ENCODE peak calls at places on chromosomes 6 and 20, in five cellular contexts. T, V, L, A and X are unnamed samples.

GRCh38 chr20:50242863-50243609 is 52.4 kb downstream of the CEBPB start:
- DNase-seq in T (no peak), V (no peak), L (no peak), A (no peak), X (peak; percentile 75)

GRCh38 chr20:38125157-38126056 is 39.7 kb downstream of the TGM2 start:
- DNase-seq in T (no peak), V (peak; percentile 90), L (no peak), A (no peak), X (no peak)

GRCh38 chr20:9141070-9141469 is 72.2 kb downstream of the PLCB4 start:
- DNase-seq in T (no peak), V (no peak), L (no peak), A (no peak), X (no peak)

GRCh38 chr6:155628315-155628714 is 172.7 kb upstream of the NOX3 start:
- DNase-seq in T (peak; percentile 3), V (no peak), L (no peak), A (peak; percentile 22), X (no peak)

GRCh38 chr20:12411246-12411940 is 493.7 kb downstream of the BTBD3 start:
- DNase-seq in T (no peak), V (no peak), L (no peak), A (no peak), X (no peak)

GRCh38 chr20:50689864-50690263 is 1.5 kb downstream of the RIPOR3 start:
- DNase-seq in T (no peak), V (peak; percentile 84), L (no peak), A (no peak), X (peak; percentile 11)

GRCh38 chr6:15638373-15638772 is 24.5 kb downstream of the DTNBP1 start:
- DNase-seq in T (no peak), V (no peak), L (no peak), A (no peak), X (no peak)

GRCh38 chr20:9407805-9408421 is 106.5 kb upstream of the LAMP5 start:
- DNase-seq in T (no peak), V (peak; percentile 90), L (peak; percentile 31), A (no peak), X (no peak)

GRCh38 chr20:63070771-63071540 is 64.2 kb upstream of the BHLHE23 start:
- DNase-seq in T (no peak), V (no peak), L (no peak), A (no peak), X (no peak)

GRCh38 chr6:113120214-113120576 is 737.0 kb upstream of the MARCKS start:
- DNase-seq in T (no peak), V (peak; percentile 98), L (no peak), A (no peak), X (no peak)

GRCh38 chr20:16877053-16877554 is 128.9 kb downstream of the OTOR start:
- DNase-seq in T (no peak), V (no peak), L (no peak), A (no peak), X (no peak)

GRCh38 chr6:123850555-123850954 is 46.9 kb downstream of the NKAIN2 start:
- DNase-seq in T (no peak), V (no peak), L (no peak), A (no peak), X (no peak)

GRCh38 chr6:134352786-134353480 is 35.0 kb upstream of the SGK1 start:
- DNase-seq in T (no peak), V (peak; percentile 80), L (no peak), A (no peak), X (no peak)

GRCh38 chr20:50455656-50456451 is 54.3 kb upstream of the PTPN1 start:
- DNase-seq in T (no peak), V (no peak), L (no peak), A (no peak), X (no peak)

GRCh38 chr6:129853996-129854711 is 7.0 kb downstream of the TMEM244 start:
- DNase-seq in T (no peak), V (peak; percentile 54), L (no peak), A (no peak), X (no peak)

GRCh38 chr6:137309078-137309762 is 90.0 kb upstream of the IFNGR1 start:
- DNase-seq in T (no peak), V (peak; percentile 90), L (no peak), A (no peak), X (peak; percentile 31)

GRCh38 chr6:85864453-85865401 is 222.0 kb upstream of the SYNCRIP start:
- DNase-seq in T (no peak), V (peak; percentile 49), L (no peak), A (no peak), X (no peak)

GRCh38 chr6:112286010-112286409 is 31.6 kb upstream of the LAMA4 start:
- DNase-seq in T (peak; percentile 5), V (no peak), L (peak; percentile 1), A (no peak), X (no peak)

GRCh38 chr6:55433446-55434130 is 106.3 kb downstream of the GFRAL start:
- DNase-seq in T (no peak), V (peak; percentile 97), L (no peak), A (no peak), X (no peak)

GRCh38 chr6:88983532-88983931 is 20.1 kb upstream of the RNGTT start:
- DNase-seq in T (no peak), V (peak; percentile 75), L (no peak), A (no peak), X (no peak)

GRCh38 chr6:162217811-162218450 is 509.6 kb downstream of the PRKN start:
- DNase-seq in T (no peak), V (peak; percentile 2), L (no peak), A (no peak), X (no peak)

GRCh38 chr6:48754631-48755030 is 643.6 kb upstream of the PTCHD4 start:
- DNase-seq in T (no peak), V (no peak), L (no peak), A (no peak), X (no peak)

GRCh38 chr6:168133186-168133585 is 54.2 kb upstream of the FRMD1 start:
- DNase-seq in T (no peak), V (peak; percentile 72), L (no peak), A (no peak), X (no peak)

GRCh38 chr6:39189915-39190544 is 39.2 kb downstream of the KCNK5 start:
- DNase-seq in T (no peak), V (peak; percentile 31), L (no peak), A (no peak), X (no peak)